ENCODE peak calls at places on chromosome 14, in eight cellular contexts. One of them, this sample, is unnamed.

GRCh38 chr14:63759454-63759853 is 31.6 kb upstream of the SGPP1 start:
- DNase-seq in MM.1S: peak; percentile 48
- DNase-seq in endothelial cell of umbilical vein: no peak
- DNase-seq in HCT116: no peak
- DNase-seq in type B pancreatic cell: no peak
- DNase-seq in progenitor cell of endocrine pancreas: no peak
- DNase-seq in spleen: no peak
- DNase-seq in GM20000: peak; percentile 48
- DNase-seq in this sample: peak; percentile 4

GRCh38 chr14:103727313-103728000 is 11.8 kb downstream of the ZFYVE21 start:
- DNase-seq in MM.1S: no peak
- DNase-seq in endothelial cell of umbilical vein: no peak
- DNase-seq in HCT116: no peak
- DNase-seq in type B pancreatic cell: no peak
- DNase-seq in progenitor cell of endocrine pancreas: no peak
- DNase-seq in spleen: no peak
- DNase-seq in GM20000: no peak
- DNase-seq in this sample: no peak

GRCh38 chr14:30572237-30572636 is 13.3 kb downstream of the G2E3 start:
- DNase-seq in MM.1S: no peak
- DNase-seq in endothelial cell of umbilical vein: no peak
- DNase-seq in HCT116: no peak
- DNase-seq in type B pancreatic cell: no peak
- DNase-seq in progenitor cell of endocrine pancreas: no peak
- DNase-seq in spleen: no peak
- DNase-seq in GM20000: no peak
- DNase-seq in this sample: no peak

GRCh38 chr14:29836395-29836794 is 91.3 kb downstream of the PRKD1 start:
- DNase-seq in MM.1S: no peak
- DNase-seq in endothelial cell of umbilical vein: no peak
- DNase-seq in HCT116: no peak
- DNase-seq in type B pancreatic cell: no peak
- DNase-seq in progenitor cell of endocrine pancreas: no peak
- DNase-seq in spleen: no peak
- DNase-seq in GM20000: no peak
- DNase-seq in this sample: no peak

GRCh38 chr14:39876935-39877334 is 444.7 kb upstream of the FBXO33 start:
- DNase-seq in MM.1S: no peak
- DNase-seq in endothelial cell of umbilical vein: no peak
- DNase-seq in HCT116: no peak
- DNase-seq in type B pancreatic cell: no peak
- DNase-seq in progenitor cell of endocrine pancreas: no peak
- DNase-seq in spleen: no peak
- DNase-seq in GM20000: no peak
- DNase-seq in this sample: no peak

GRCh38 chr14:76726551-76726961 is 34.7 kb upstream of the VASH1 start:
- DNase-seq in MM.1S: no peak
- DNase-seq in endothelial cell of umbilical vein: no peak
- DNase-seq in HCT116: no peak
- DNase-seq in type B pancreatic cell: no peak
- DNase-seq in progenitor cell of endocrine pancreas: no peak
- DNase-seq in spleen: peak; percentile 71
- DNase-seq in GM20000: no peak
- DNase-seq in this sample: no peak

GRCh38 chr14:38500125-38500524 is 244.2 kb upstream of the CLEC14A start:
- DNase-seq in MM.1S: no peak
- DNase-seq in endothelial cell of umbilical vein: no peak
- DNase-seq in HCT116: no peak
- DNase-seq in type B pancreatic cell: no peak
- DNase-seq in progenitor cell of endocrine pancreas: no peak
- DNase-seq in spleen: no peak
- DNase-seq in GM20000: no peak
- DNase-seq in this sample: no peak

GRCh38 chr14:103576371-103577024 is 13.7 kb downstream of the COA8 start:
- DNase-seq in MM.1S: no peak
- DNase-seq in endothelial cell of umbilical vein: peak; percentile 95
- DNase-seq in HCT116: peak; percentile 53
- DNase-seq in type B pancreatic cell: peak; percentile 79
- DNase-seq in progenitor cell of endocrine pancreas: no peak
- DNase-seq in spleen: peak; percentile 91
- DNase-seq in GM20000: no peak
- DNase-seq in this sample: peak; percentile 85

GRCh38 chr14:100841445-100842403 is 15.8 kb downstream of the MEG3 start:
- DNase-seq in MM.1S: no peak
- DNase-seq in endothelial cell of umbilical vein: no peak
- DNase-seq in HCT116: no peak
- DNase-seq in type B pancreatic cell: no peak
- DNase-seq in progenitor cell of endocrine pancreas: no peak
- DNase-seq in spleen: peak; percentile 47
- DNase-seq in GM20000: no peak
- DNase-seq in this sample: no peak

GRCh38 chr14:68492889-68493288 is 300.0 kb downstream of the ZFP36L1 start:
- DNase-seq in MM.1S: no peak
- DNase-seq in endothelial cell of umbilical vein: no peak
- DNase-seq in HCT116: no peak
- DNase-seq in type B pancreatic cell: no peak
- DNase-seq in progenitor cell of endocrine pancreas: no peak
- DNase-seq in spleen: no peak
- DNase-seq in GM20000: no peak
- DNase-seq in this sample: no peak

GRCh38 chr14:25381498-25381897 is 331.6 kb upstream of the STXBP6 start:
- DNase-seq in MM.1S: no peak
- DNase-seq in endothelial cell of umbilical vein: peak; percentile 59
- DNase-seq in HCT116: no peak
- DNase-seq in type B pancreatic cell: no peak
- DNase-seq in progenitor cell of endocrine pancreas: no peak
- DNase-seq in spleen: no peak
- DNase-seq in GM20000: no peak
- DNase-seq in this sample: no peak
- TF ChIP-seq CTCF in MM.1S: peak; percentile 18
- TF ChIP-seq CTCF in endothelial cell of umbilical vein: peak; percentile 52
- TF ChIP-seq CTCF in HCT116: no peak
- TF ChIP-seq CTCF in type B pancreatic cell: peak; percentile 63
- TF ChIP-seq CTCF in progenitor cell of endocrine pancreas: peak; percentile 56
- TF ChIP-seq CTCF in spleen: no peak
- TF ChIP-seq CTCF in GM20000: no peak
- TF ChIP-seq CTCF in this sample: peak; percentile 19

GRCh38 chr14:64937821-64938193 is 4.7 kb downstream of the GPX2 start:
- DNase-seq in MM.1S: no peak
- DNase-seq in endothelial cell of umbilical vein: peak; percentile 16
- DNase-seq in HCT116: no peak
- DNase-seq in type B pancreatic cell: no peak
- DNase-seq in progenitor cell of endocrine pancreas: no peak
- DNase-seq in spleen: no peak
- DNase-seq in GM20000: no peak
- DNase-seq in this sample: peak; percentile 10
- TF ChIP-seq CTCF in MM.1S: peak; percentile 24
- TF ChIP-seq CTCF in endothelial cell of umbilical vein: no peak
- TF ChIP-seq CTCF in HCT116: peak; percentile 30
- TF ChIP-seq CTCF in type B pancreatic cell: peak; percentile 54
- TF ChIP-seq CTCF in progenitor cell of endocrine pancreas: no peak
- TF ChIP-seq CTCF in spleen: no peak
- TF ChIP-seq CTCF in GM20000: no peak
- TF ChIP-seq CTCF in this sample: peak; percentile 24

GRCh38 chr14:106556665-106557289 is 1030.4 kb downstream of the TMEM121 start:
- DNase-seq in MM.1S: peak; percentile 46
- DNase-seq in endothelial cell of umbilical vein: no peak
- DNase-seq in HCT116: no peak
- DNase-seq in type B pancreatic cell: no peak
- DNase-seq in progenitor cell of endocrine pancreas: no peak
- DNase-seq in spleen: peak; percentile 91
- DNase-seq in GM20000: peak; percentile 51
- DNase-seq in this sample: no peak
- TF ChIP-seq CTCF in MM.1S: peak; percentile 65
- TF ChIP-seq CTCF in endothelial cell of umbilical vein: no peak
- TF ChIP-seq CTCF in HCT116: no peak
- TF ChIP-seq CTCF in type B pancreatic cell: peak; percentile 42
- TF ChIP-seq CTCF in progenitor cell of endocrine pancreas: no peak
- TF ChIP-seq CTCF in spleen: peak; percentile 80
- TF ChIP-seq CTCF in GM20000: peak; percentile 75
- TF ChIP-seq CTCF in this sample: peak; percentile 12

GRCh38 chr14:67133595-67134441 is 55.4 kb upstream of the GARIN2 start:
- DNase-seq in MM.1S: no peak
- DNase-seq in endothelial cell of umbilical vein: peak; percentile 56
- DNase-seq in HCT116: no peak
- DNase-seq in type B pancreatic cell: no peak
- DNase-seq in progenitor cell of endocrine pancreas: no peak
- DNase-seq in spleen: no peak
- DNase-seq in GM20000: no peak
- DNase-seq in this sample: peak; percentile 32

GRCh38 chr14:67137744-67138371 is 51.4 kb upstream of the GARIN2 start:
- DNase-seq in MM.1S: peak; percentile 17
- DNase-seq in endothelial cell of umbilical vein: peak; percentile 9
- DNase-seq in HCT116: no peak
- DNase-seq in type B pancreatic cell: no peak
- DNase-seq in progenitor cell of endocrine pancreas: no peak
- DNase-seq in spleen: no peak
- DNase-seq in GM20000: peak; percentile 15
- DNase-seq in this sample: peak; percentile 28
- TF ChIP-seq CTCF in MM.1S: peak; percentile 17
- TF ChIP-seq CTCF in endothelial cell of umbilical vein: peak; percentile 16
- TF ChIP-seq CTCF in HCT116: peak; percentile 14
- TF ChIP-seq CTCF in type B pancreatic cell: peak; percentile 75
- TF ChIP-seq CTCF in progenitor cell of endocrine pancreas: peak; percentile 53
- TF ChIP-seq CTCF in spleen: no peak
- TF ChIP-seq CTCF in GM20000: no peak
- TF ChIP-seq CTCF in this sample: peak; percentile 61

DNA sequence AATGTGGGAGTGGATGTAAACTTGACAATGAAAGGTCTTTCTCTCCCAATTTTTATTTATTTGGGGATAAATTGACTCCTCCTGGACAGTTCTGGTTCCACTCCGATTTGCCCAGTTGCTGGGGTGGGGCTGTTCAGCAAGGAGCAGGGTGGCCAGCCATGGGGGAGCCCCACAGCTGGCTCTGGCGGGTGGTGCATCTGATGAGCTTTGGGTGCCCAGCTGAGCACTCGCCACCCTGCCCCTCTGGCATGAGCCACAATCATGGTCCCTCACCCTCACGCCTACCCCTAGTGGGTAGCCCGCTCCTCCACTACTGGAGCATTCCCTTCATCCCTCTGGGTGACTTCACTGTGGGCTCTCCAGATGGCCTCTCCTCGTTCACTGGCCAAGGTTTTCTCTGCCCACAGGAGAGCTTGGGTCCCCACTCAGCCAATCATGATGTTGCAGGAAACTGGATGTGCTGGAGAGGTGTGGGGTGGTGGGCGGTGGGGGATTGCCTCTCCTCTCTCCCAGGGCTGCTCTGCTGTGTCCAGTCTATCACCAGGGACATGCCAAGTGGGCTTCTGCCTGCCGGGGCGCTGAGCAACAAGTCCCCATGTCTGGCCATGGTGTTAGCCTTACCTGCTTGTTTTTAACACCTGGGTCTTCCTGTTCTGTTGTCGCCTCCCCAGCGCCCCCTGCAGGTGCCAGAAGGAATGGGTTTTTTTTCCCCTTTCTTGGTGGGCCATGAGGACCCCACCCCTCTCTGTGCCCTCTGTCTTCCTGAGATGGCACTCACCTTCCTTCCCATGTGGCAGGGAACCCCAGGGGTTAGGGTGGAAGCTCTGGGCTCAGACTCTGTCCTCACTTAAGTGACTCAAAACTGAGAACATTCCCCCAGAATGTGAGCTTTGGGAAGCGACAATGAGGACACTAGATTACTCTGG is 3.4 kb downstream of the CYP46A1 start:
- DNase-seq in MM.1S: peak; percentile 19
- DNase-seq in endothelial cell of umbilical vein: no peak
- DNase-seq in HCT116: peak; percentile 15
- DNase-seq in type B pancreatic cell: peak; percentile 67
- DNase-seq in progenitor cell of endocrine pancreas: peak; percentile 26
- DNase-seq in spleen: no peak
- DNase-seq in GM20000: no peak
- DNase-seq in this sample: no peak
- TF ChIP-seq CTCF in MM.1S: peak; percentile 63
- TF ChIP-seq CTCF in endothelial cell of umbilical vein: peak; percentile 71
- TF ChIP-seq CTCF in HCT116: peak; percentile 47
- TF ChIP-seq CTCF in type B pancreatic cell: peak; percentile 81
- TF ChIP-seq CTCF in progenitor cell of endocrine pancreas: peak; percentile 77
- TF ChIP-seq CTCF in spleen: peak; percentile 48
- TF ChIP-seq CTCF in GM20000: peak; percentile 79
- TF ChIP-seq CTCF in this sample: peak; percentile 68

GRCh38 chr14:61925732-61926445 is 163.7 kb downstream of the SNAPC1 start:
- DNase-seq in MM.1S: no peak
- DNase-seq in endothelial cell of umbilical vein: no peak
- DNase-seq in HCT116: no peak
- DNase-seq in type B pancreatic cell: no peak
- DNase-seq in progenitor cell of endocrine pancreas: no peak
- DNase-seq in spleen: no peak
- DNase-seq in GM20000: no peak
- DNase-seq in this sample: peak; percentile 16

GRCh38 chr14:61923348-61923747 is 161.1 kb downstream of the SNAPC1 start:
- DNase-seq in MM.1S: no peak
- DNase-seq in endothelial cell of umbilical vein: no peak
- DNase-seq in HCT116: no peak
- DNase-seq in type B pancreatic cell: no peak
- DNase-seq in progenitor cell of endocrine pancreas: no peak
- DNase-seq in spleen: no peak
- DNase-seq in GM20000: no peak
- DNase-seq in this sample: peak; percentile 7

GRCh38 chr14:61927015-61927414 is 164.8 kb downstream of the SNAPC1 start:
- DNase-seq in MM.1S: no peak
- DNase-seq in endothelial cell of umbilical vein: no peak
- DNase-seq in HCT116: no peak
- DNase-seq in type B pancreatic cell: no peak
- DNase-seq in progenitor cell of endocrine pancreas: no peak
- DNase-seq in spleen: no peak
- DNase-seq in GM20000: no peak
- DNase-seq in this sample: peak; percentile 60

GRCh38 chr14:61927521-61927920 is 165.3 kb downstream of the SNAPC1 start:
- DNase-seq in MM.1S: no peak
- DNase-seq in endothelial cell of umbilical vein: no peak
- DNase-seq in HCT116: no peak
- DNase-seq in type B pancreatic cell: no peak
- DNase-seq in progenitor cell of endocrine pancreas: no peak
- DNase-seq in spleen: no peak
- DNase-seq in GM20000: no peak
- DNase-seq in this sample: peak; percentile 63

DNA sequence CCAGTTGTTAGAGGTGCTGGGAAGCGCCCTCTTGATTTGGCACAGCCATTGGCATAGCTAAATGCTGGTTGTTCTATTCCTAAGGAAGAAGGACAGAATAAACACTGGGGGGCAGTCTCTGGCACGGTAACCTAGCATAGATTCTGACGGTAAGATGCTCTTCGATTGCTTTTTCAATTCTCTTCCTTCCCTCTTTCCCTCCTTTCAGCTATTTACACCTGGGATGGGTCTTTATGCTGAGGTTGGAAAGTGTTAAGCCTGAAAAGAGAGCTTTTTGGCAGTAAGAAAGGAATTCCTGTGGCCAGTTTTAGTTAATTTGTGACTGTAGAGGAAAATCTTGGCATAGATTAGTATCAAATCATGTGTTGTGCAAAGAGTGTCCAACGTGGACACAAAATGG is 162.8 kb downstream of the SNAPC1 start:
- DNase-seq in MM.1S: no peak
- DNase-seq in endothelial cell of umbilical vein: peak; percentile 6
- DNase-seq in HCT116: peak; percentile 18
- DNase-seq in type B pancreatic cell: no peak
- DNase-seq in progenitor cell of endocrine pancreas: no peak
- DNase-seq in spleen: no peak
- DNase-seq in GM20000: peak; percentile 32
- DNase-seq in this sample: peak; percentile 45
- TF ChIP-seq CTCF in MM.1S: no peak
- TF ChIP-seq CTCF in endothelial cell of umbilical vein: peak; percentile 5
- TF ChIP-seq CTCF in HCT116: no peak
- TF ChIP-seq CTCF in type B pancreatic cell: no peak
- TF ChIP-seq CTCF in progenitor cell of endocrine pancreas: peak; percentile 12
- TF ChIP-seq CTCF in spleen: peak; percentile 49
- TF ChIP-seq CTCF in GM20000: peak; percentile 21
- TF ChIP-seq CTCF in this sample: peak; percentile 37